ENCODE peak calls at places on chromosomes 16 and 17, in ten cellular contexts. Y is thoracic aorta, V is pancreas, Z is WERI-Rb-1, X is heart left ventricle, S is breast epithelium, B is gastrocnemius medialis, C is RWPE1, W is ovary, N is stomach. U is an unnamed sample.

GRCh38 chr17:41455236-41455635 is 11.9 kb downstream of the KRT32 start:
- DNase-seq in Y (no peak), V (no peak), Z (no peak), X (no peak), S (no peak), B (no peak), C (no peak), W (no peak), N (no peak), U (no peak)

GRCh38 chr17:55785181-55785580 is 34.3 kb downstream of the PCTP start:
- DNase-seq in Y (no peak), V (no peak), Z (peak; percentile 67), X (no peak), S (no peak), B (no peak), C (no peak), W (no peak), N (no peak), U (no peak)

GRCh38 chr17:273994-274832 is 78.4 kb downstream of the RPH3AL start:
- DNase-seq in Y (no peak), V (peak; percentile 7), Z (peak; percentile 4), X (peak; percentile 4), S (no peak), B (no peak), C (no peak), W (no peak), N (peak; percentile 16), U (no peak)

GRCh38 chr16:88116121-88116900 is 165.1 kb downstream of the BANP start:
- DNase-seq in Y (no peak), V (no peak), Z (no peak), X (no peak), S (no peak), B (no peak), C (no peak), W (no peak), N (no peak), U (no peak)

GRCh38 chr17:19654901-19655300 is 6.3 kb downstream of the ALDH3A2 start:
- DNase-seq in Y (no peak), V (no peak), Z (no peak), X (no peak), S (no peak), B (no peak), C (no peak), W (no peak), N (no peak), U (no peak)

GRCh38 chr16:71700822-71701221 is 23.7 kb downstream of the PHLPP2 start:
- DNase-seq in Y (no peak), V (no peak), Z (no peak), X (no peak), S (no peak), B (no peak), C (no peak), W (no peak), N (no peak), U (no peak)

GRCh38 chr16:70437582-70438324 is 1.1 kb downstream of the ST3GAL2 start:
- DNase-seq in Y (no peak), V (no peak), Z (peak; percentile 33), X (no peak), S (no peak), B (no peak), C (no peak), W (peak; percentile 46), N (no peak), U (peak; percentile 37)

GRCh38 chr17:51427259-51428255 is 167.2 kb downstream of the UTP18 start:
- DNase-seq in Y (no peak), V (no peak), Z (no peak), X (no peak), S (no peak), B (no peak), C (no peak), W (no peak), N (no peak), U (no peak)

GRCh38 chr17:55341432-55341831 is 76.7 kb downstream of the HLF start:
- DNase-seq in Y (no peak), V (no peak), Z (no peak), X (no peak), S (no peak), B (no peak), C (no peak), W (no peak), N (no peak), U (no peak)

GRCh38 chr17:78159575-78160158 is 8.7 kb upstream of the SYNGR2 start:
- DNase-seq in Y (no peak), V (no peak), Z (no peak), X (no peak), S (no peak), B (no peak), C (peak; percentile 83), W (no peak), N (no peak), U (no peak)

GRCh38 chr17:35088911-35089845 is 25.7 kb upstream of the RFFL start:
- DNase-seq in Y (peak; percentile 48), V (peak; percentile 78), Z (peak; percentile 76), X (peak; percentile 90), S (peak; percentile 86), B (peak; percentile 79), C (peak; percentile 76), W (peak; percentile 92), N (peak; percentile 94), U (peak; percentile 22)

GRCh38 chr17:53470626-53471025 is 352.1 kb upstream of the KIF2B start:
- DNase-seq in Y (no peak), V (no peak), Z (no peak), X (no peak), S (no peak), B (no peak), C (no peak), W (no peak), N (no peak), U (no peak)

GRCh38 chr17:73350864-73351263 is 39.1 kb upstream of the CDC42EP4 start:
- DNase-seq in Y (no peak), V (no peak), Z (no peak), X (no peak), S (no peak), B (no peak), C (no peak), W (no peak), N (no peak), U (no peak)

GRCh38 chr17:73427198-73427597 is 115.4 kb upstream of the CDC42EP4 start:
- DNase-seq in Y (no peak), V (no peak), Z (no peak), X (no peak), S (no peak), B (no peak), C (no peak), W (no peak), N (no peak), U (no peak)

GRCh38 chr16:22621571-22622148 is 111.0 kb downstream of the NPIPB5 start:
- DNase-seq in Y (no peak), V (no peak), Z (no peak), X (no peak), S (no peak), B (no peak), C (no peak), W (no peak), N (no peak), U (no peak)
- H3K27ac ChIP-seq in Y (no peak overlapping the region), V (no peak overlapping the region), Z (no peak overlapping the region), X (no peak overlapping the region), S (no peak overlapping the region), B (no peak overlapping the region), C (no peak overlapping the region), W (no peak overlapping the region), N (no peak overlapping the region), U (no peak overlapping the region)

DNA sequence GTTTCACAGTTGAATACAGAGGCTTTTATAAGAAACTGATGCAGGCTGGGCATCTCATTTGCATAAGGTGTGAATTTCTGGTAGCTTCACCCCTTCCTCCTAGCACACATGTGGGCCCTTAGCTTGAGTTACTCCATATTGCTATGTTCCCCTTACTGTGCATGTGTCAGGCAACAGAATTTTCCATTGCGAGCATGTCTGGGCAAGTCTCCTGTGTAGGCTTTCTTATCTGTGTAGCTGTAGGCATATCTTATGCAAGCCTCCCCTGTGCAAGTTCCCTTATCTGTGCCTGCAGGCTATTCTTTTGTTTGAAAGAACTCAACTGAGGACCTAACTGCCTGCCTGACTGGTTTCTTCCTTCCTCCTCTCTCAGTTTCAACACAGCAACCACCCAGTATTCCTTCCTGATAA is 597.4 kb upstream of the CDH5 start:
- DNase-seq in Y (no peak), V (no peak), Z (no peak), X (no peak), S (no peak), B (no peak), C (no peak), W (no peak), N (no peak), U (no peak)
- H3K27ac ChIP-seq in Y (no peak overlapping the region), V (no peak overlapping the region), Z (no peak overlapping the region), X (no peak overlapping the region), S (no peak overlapping the region), B (no peak overlapping the region), C (no peak overlapping the region), W (no peak overlapping the region), N (no peak overlapping the region), U (no peak overlapping the region)

GRCh38 chr16:58563775-58564174 is 48.5 kb downstream of the SETD6 start:
- DNase-seq in Y (no peak), V (no peak), Z (no peak), X (no peak), S (no peak), B (no peak), C (no peak), W (no peak), N (no peak), U (no peak)
- H3K27ac ChIP-seq in Y (no peak overlapping the region), V (no peak overlapping the region), Z (no peak overlapping the region), X (no peak overlapping the region), S (no peak overlapping the region), B (no peak overlapping the region), C (no peak overlapping the region), W (no peak overlapping the region), N (no peak overlapping the region), U (no peak overlapping the region)

GRCh38 chr16:3149630-3150345 is 15.0 kb downstream of the ZNF213 start:
- DNase-seq in Y (no peak), V (peak; percentile 71), Z (peak; percentile 76), X (peak; percentile 85), S (no peak), B (no peak), C (peak; percentile 61), W (peak; percentile 75), N (peak; percentile 73), U (peak; percentile 34)

GRCh38 chr16:3150346-3151218 is 15.8 kb downstream of the ZNF213 start:
- DNase-seq in Y (peak; percentile 82), V (peak; percentile 93), Z (peak; percentile 96), X (peak; percentile 96), S (peak; percentile 95), B (peak; percentile 88), C (peak; percentile 95), W (peak; percentile 96), N (peak; percentile 98), U (peak; percentile 88)

GRCh38 chr16:3148256-3149192 is 13.7 kb downstream of the ZNF213 start:
- DNase-seq in Y (no peak), V (no peak), Z (no peak), X (no peak), S (no peak), B (no peak), C (no peak), W (no peak), N (no peak), U (no peak)

GRCh38 chr16:3147757-3148104 is 12.9 kb downstream of the ZNF213 start:
- DNase-seq in Y (no peak), V (no peak), Z (no peak), X (no peak), S (no peak), B (no peak), C (no peak), W (no peak), N (no peak), U (no peak)

DNA sequence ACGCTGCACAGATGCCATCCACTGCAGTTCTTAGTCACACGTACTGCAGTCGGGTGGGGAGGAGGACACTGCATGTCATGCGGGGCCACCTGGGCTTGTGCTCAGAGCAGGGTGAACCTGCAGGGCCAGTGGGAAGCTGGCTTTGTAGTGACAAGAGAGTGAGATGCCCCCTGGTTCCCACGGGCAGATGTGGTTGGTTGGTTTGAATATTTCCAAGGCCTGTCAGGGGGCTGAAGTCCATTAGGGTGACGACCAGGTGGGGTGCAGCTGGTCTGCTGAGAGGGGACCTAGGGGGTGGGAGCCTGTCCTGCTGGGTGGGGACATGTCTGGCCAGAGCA is 14.3 kb downstream of the ZNF213 start:
- DNase-seq in Y (no peak), V (no peak), Z (no peak), X (no peak), S (no peak), B (no peak), C (no peak), W (no peak), N (no peak), U (no peak)
- H3K27ac ChIP-seq in Y (no peak overlapping the region), V (peak overlapping the region; percentile 85), Z (no peak overlapping the region), X (peak overlapping the region; percentile 89), S (peak overlapping the region; percentile 83), B (no peak overlapping the region), C (peak overlapping the region; percentile 90), W (no peak overlapping the region), N (peak overlapping the region; percentile 87), U (peak overlapping the region; percentile 91)